ENCODE peak calls at places on chromosomes 16 and 17, in nine cellular contexts. X is fibroblast of the aortic adventitia; E is GM03348; T is mesenteric fat pad; Z is psoas muscle; N is suprapubic skin; O is naive thymus-derived CD8-positive, alpha-beta T cell; B is activated CD4-positive, alpha-beta T cell treated with anti-CD3 and anti-CD28 coated beads, Interleukin-2, amount 50 U/mL, for 1 hour; S is Kasumi-1. U is an unnamed sample.

GRCh38 chr17:5508855-5509254 is 22.5 kb downstream of the MIS12 start:
- DNase-seq in X (peak), E (no peak), T (peak), Z (no peak), N (no peak), O (no peak), B (no peak), S (no peak), U (no peak)

GRCh38 chr17:59329558-59330313 is 1.7 kb upstream of the YPEL2 start:
- DNase-seq in X (peak), E (peak), T (no peak), Z (peak), N (peak), O (no peak), B (peak), S (peak), U (no peak)

GRCh38 chr17:79048826-79049755 is 25.1 kb downstream of the C1QTNF1 start:
- DNase-seq in X (no peak), E (no peak), T (peak), Z (peak), N (no peak), O (no peak), B (no peak), S (no peak), U (no peak)

GRCh38 chr16:11583171-11583570 is 3.5 kb downstream of the LITAF start:
- DNase-seq in X (peak), E (no peak), T (no peak), Z (peak), N (no peak), O (no peak), B (no peak), S (no peak), U (no peak)

GRCh38 chr17:5773942-5774341 is 189.6 kb upstream of the NLRP1 start:
- DNase-seq in X (no peak), E (no peak), T (no peak), Z (no peak), N (no peak), O (no peak), B (no peak), S (no peak), U (no peak)

GRCh38 chr17:31279401-31279800 is 17.6 kb downstream of the OMG start:
- DNase-seq in X (peak), E (no peak), T (no peak), Z (no peak), N (no peak), O (no peak), B (no peak), S (no peak), U (no peak)

GRCh38 chr17:19978206-19978802 is 676 bp upstream of the AKAP10 start:
- DNase-seq in X (peak), E (no peak), T (no peak), Z (no peak), N (no peak), O (peak), B (peak), S (peak), U (no peak)

GRCh38 chr16:87233928-87234327 is 83.3 kb downstream of the C16orf95 start:
- DNase-seq in X (peak), E (peak), T (no peak), Z (no peak), N (no peak), O (no peak), B (no peak), S (peak), U (no peak)

GRCh38 chr17:77491921-77492445 is 351.2 kb downstream of the SEC14L1 start:
- DNase-seq in X (no peak), E (no peak), T (no peak), Z (peak), N (peak), O (peak), B (peak), S (no peak), U (no peak)